ENCODE peak calls at places on chromosomes 16 and 17, in four cellular contexts. K is prostate gland, Q is breast epithelium, C is ovary. J is an unnamed sample.

GRCh38 chr17:17109231-17109630 is 67.0 kb downstream of the MPRIP start:
- DNase-seq in K (no peak), Q (no peak), C (no peak), J (no peak)

GRCh38 chr16:3004319-3004718 is 8.4 kb upstream of the CLDN9 start:
- DNase-seq in K (no peak), Q (no peak), C (no peak), J (no peak)

GRCh38 chr17:76709077-76709950 is 1.5 kb downstream of the MXRA7 start:
- DNase-seq in K (peak; percentile 44), Q (peak; percentile 63), C (peak; percentile 82), J (no peak)

GRCh38 chr17:68169840-68170239 is 78.0 kb upstream of the AMZ2 start:
- DNase-seq in K (no peak), Q (no peak), C (no peak), J (no peak)

GRCh38 chr17:58337126-58337599 is 8.6 kb upstream of the TSPOAP1 start:
- DNase-seq in K (no peak), Q (no peak), C (no peak), J (no peak)

GRCh38 chr16:35131429-35131828 is 1672.0 kb downstream of the TP53TG3F start:
- DNase-seq in K (no peak), Q (no peak), C (no peak), J (no peak)

GRCh38 chr16:3713587-3714242 is 3.6 kb downstream of the TRAP1 start:
- DNase-seq in K (no peak), Q (no peak), C (no peak), J (no peak)

GRCh38 chr17:40448213-40448638 is 5.0 kb downstream of the IGFBP4 start:
- DNase-seq in K (no peak), Q (no peak), C (no peak), J (no peak)

GRCh38 chr17:13600475-13601316 is 1.0 kb downstream of the HS3ST3A1 start:
- DNase-seq in K (no peak), Q (no peak), C (peak; percentile 45), J (no peak)

GRCh38 chr16:66553223-66553622 is 847 bp downstream of the CKLF start:
- DNase-seq in K (no peak), Q (no peak), C (no peak), J (no peak)

GRCh38 chr17:3966720-3967363 is 2.6 kb upstream of the ATP2A3 start:
- DNase-seq in K (no peak), Q (no peak), C (no peak), J (no peak)
- TF ChIP-seq CTCF in K (no peak), Q (no peak), C (no peak), J (no peak)

GRCh38 chr17:2724783-2725164 is 13.2 kb upstream of the CLUH start:
- DNase-seq in K (no peak), Q (no peak), C (peak; percentile 29), J (no peak)
- TF ChIP-seq CTCF in K (peak; percentile 22), Q (no peak), C (no peak), J (no peak)

GRCh38 chr17:35742496-35742895 is 10.5 kb downstream of the GAS2L2 start:
- DNase-seq in K (no peak), Q (no peak), C (no peak), J (no peak)

GRCh38 chr17:35742896-35743477 is 10.1 kb downstream of the GAS2L2 start:
- DNase-seq in K (no peak), Q (no peak), C (no peak), J (no peak)

GRCh38 chr17:35740216-35740615 is 8.8 kb downstream of the RASL10B start:
- DNase-seq in K (no peak), Q (no peak), C (no peak), J (no peak)

GRCh38 chr17:35738519-35739133 is 7.2 kb downstream of the RASL10B start:
- DNase-seq in K (no peak), Q (no peak), C (no peak), J (peak; percentile 42)

DNA sequence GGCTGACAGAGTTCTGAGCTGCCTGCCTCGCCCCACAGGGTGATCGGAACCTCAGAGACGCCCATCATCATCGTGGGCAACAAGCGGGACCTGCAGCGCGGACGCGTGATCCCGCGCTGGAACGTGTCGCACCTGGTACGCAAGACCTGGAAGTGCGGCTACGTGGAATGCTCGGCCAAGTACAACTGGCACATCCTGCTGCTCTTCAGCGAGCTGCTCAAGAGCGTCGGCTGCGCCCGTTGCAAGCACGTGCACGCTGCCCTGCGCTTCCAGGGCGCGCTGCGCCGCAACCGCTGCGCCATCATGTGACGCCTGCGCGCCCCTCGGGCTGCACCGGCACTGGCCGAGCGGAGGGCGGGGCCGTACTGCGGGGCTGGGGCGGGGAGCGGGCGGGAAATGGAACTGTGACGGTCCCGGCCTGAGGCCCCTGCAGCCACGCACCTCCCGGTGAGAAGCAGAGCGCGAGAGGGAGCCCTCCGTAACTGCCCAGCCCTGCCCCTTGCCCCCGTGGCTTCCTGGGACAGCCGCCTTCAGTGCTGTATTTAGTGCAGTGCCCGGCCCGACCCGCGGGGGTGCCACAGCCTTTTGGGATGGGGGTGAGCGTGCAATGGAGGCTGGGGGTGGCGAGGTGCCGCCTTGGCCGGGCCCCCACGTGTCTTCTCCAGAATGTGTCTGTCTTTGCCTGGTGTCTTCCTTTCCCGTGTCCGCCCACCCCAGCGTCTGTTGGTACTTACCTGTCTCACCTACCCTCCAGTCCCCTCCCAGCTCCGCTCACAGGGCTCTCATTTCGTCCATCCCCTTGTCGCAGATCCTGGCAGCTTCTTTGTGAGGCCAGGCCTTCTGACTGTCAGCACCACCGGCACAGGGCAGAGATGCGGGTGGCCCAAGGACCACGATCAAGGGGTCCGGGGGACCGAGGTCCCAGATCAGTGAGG is 9.8 kb downstream of the RASL10B start:
- DNase-seq in K (no peak), Q (no peak), C (no peak), J (no peak)
- TF ChIP-seq CTCF in K (no peak), Q (no peak), C (no peak), J (no peak)

GRCh38 chr16:48911700-48912099 is 301.7 kb upstream of the N4BP1 start:
- DNase-seq in K (no peak), Q (no peak), C (no peak), J (no peak)
- TF ChIP-seq CTCF in K (no peak), Q (no peak), C (no peak), J (no peak)

GRCh38 chr16:88941933-88942909 is 34.8 kb downstream of the CBFA2T3 start:
- DNase-seq in K (no peak), Q (no peak), C (peak; percentile 41), J (peak; percentile 95)
- TF ChIP-seq CTCF in K (peak; percentile 70), Q (peak; percentile 54), C (peak; percentile 30), J (peak; percentile 80)

DNA sequence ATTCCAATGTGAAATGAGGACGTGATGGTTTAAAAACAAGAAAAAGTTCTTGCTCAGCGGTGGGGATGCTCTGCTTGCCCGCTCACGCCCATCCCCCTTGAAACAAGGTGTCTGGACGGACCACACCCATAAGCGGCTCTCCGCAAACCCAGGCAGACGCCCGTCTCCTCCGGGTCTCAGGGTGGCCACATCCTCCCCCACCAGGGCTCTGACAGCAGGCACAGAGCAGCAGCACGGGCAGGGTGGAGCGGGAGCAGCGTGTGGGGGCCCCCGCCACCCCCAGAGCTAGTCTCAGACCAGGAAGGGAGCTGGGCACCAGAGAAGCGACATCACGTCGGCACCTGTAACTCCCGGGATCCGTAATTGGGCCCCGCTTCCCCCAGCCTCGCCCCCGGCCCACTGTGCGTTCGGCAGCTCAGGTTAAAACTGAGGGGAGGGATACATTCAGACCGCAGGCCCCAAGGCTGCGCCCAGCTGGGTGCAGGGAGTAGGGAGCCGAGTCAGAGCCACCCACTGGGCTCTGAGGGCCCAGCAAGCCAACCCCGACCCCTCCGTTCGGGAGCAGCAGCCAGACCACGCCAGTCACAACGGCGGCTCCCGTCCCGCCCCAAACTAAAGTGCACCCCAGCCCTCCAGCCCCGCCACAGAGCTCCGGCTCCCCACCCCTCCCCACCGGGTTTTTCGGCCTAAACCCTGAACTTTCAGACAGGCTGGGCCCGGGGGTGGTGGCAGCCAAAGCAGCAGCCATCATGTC is 22.0 kb downstream of the CLUH start:
- DNase-seq in K (no peak), Q (peak; percentile 15), C (no peak), J (peak; percentile 25)
- TF ChIP-seq CTCF in K (no peak), Q (no peak), C (no peak), J (no peak)

DNA sequence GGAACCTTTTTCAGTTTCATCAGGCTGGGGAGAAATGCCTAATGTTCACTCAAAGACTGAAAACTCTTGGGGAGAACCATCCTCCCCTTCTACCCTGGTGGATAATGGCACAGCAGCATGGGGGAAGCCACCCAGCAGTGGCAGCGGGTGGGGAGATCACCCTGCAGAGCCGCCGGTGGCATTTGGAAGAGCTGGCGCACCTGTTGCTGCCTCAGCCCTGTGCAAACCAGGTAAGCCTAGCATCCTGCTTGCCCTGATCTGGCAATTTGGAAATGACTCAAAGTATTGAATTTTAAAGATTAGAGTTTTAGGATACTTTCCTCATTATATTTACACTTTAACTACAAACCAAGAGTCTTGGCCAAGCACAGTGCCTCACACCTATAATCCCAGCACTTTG is 63.8 kb downstream of the TMC6 start:
- DNase-seq in K (no peak), Q (no peak), C (no peak), J (no peak)
- TF ChIP-seq CTCF in K (no peak), Q (no peak), C (no peak), J (no peak)

GRCh38 chr17:38342886-38343607 is 709 bp downstream of the GPR179 start:
- DNase-seq in K (no peak), Q (no peak), C (no peak), J (no peak)
- TF ChIP-seq CTCF in K (no peak), Q (no peak), C (no peak), J (no peak)